ENCODE peak calls at places on chromosomes 5 and 9, in four cellular contexts. M, G, T and H are unnamed samples.

GRCh38 chr9:4547016-4547415 is 56.7 kb downstream of the SLC1A1 start:
- DNase-seq in M (peak; percentile 37), G (no peak), T (no peak), H (peak; percentile 40)

GRCh38 chr5:22541037-22541436 is 312.1 kb downstream of the CDH12 start:
- DNase-seq in M (no peak), G (no peak), T (no peak), H (no peak)

GRCh38 chr9:3960661-3961144 is 339.2 kb downstream of the GLIS3 start:
- DNase-seq in M (peak; percentile 75), G (peak; percentile 72), T (no peak), H (no peak)

GRCh38 chr5:144205141-144205551 is 34.5 kb downstream of the KCTD16 start:
- DNase-seq in M (peak; percentile 50), G (no peak), T (no peak), H (peak; percentile 49)

GRCh38 chr9:126125577-126125976 is 201.1 kb upstream of the MVB12B start:
- DNase-seq in M (no peak), G (no peak), T (no peak), H (no peak)

GRCh38 chr5:179371681-179372675 is 26.7 kb upstream of the ADAMTS2 start:
- DNase-seq in M (no peak), G (no peak), T (no peak), H (no peak)

GRCh38 chr5:36164461-36164860 is 12.6 kb downstream of the SKP2 start:
- DNase-seq in M (no peak), G (no peak), T (no peak), H (no peak)

GRCh38 chr9:134218230-134218629 is 53.9 kb upstream of the RNU6ATAC start:
- DNase-seq in M (no peak), G (no peak), T (no peak), H (no peak)

GRCh38 chr9:99038396-99038795 is 66.5 kb upstream of the TGFBR1 start:
- DNase-seq in M (no peak), G (peak; percentile 44), T (no peak), H (no peak)

GRCh38 chr9:2228641-2229040 is 213.5 kb downstream of the SMARCA2 start:
- DNase-seq in M (no peak), G (no peak), T (no peak), H (no peak)

GRCh38 chr9:2229109-2229733 is 214.1 kb downstream of the SMARCA2 start:
- DNase-seq in M (no peak), G (no peak), T (no peak), H (no peak)

GRCh38 chr9:2230362-2230761 is 215.2 kb downstream of the SMARCA2 start:
- DNase-seq in M (no peak), G (no peak), T (no peak), H (no peak)

GRCh38 chr9:2234371-2234893 is 219.3 kb downstream of the SMARCA2 start:
- DNase-seq in M (peak; percentile 21), G (no peak), T (no peak), H (no peak)

GRCh38 chr9:2231831-2232230 is 216.7 kb downstream of the SMARCA2 start:
- DNase-seq in M (peak; percentile 68), G (no peak), T (no peak), H (no peak)
- H2BK120ac ChIP-seq in M (no peak overlapping the region), G (no peak overlapping the region), T (no peak overlapping the region), H (no peak overlapping the region)

GRCh38 chr5:66848749-66849641 is 252.8 kb downstream of the MAST4 start:
- DNase-seq in M (peak; percentile 79), G (no peak), T (no peak), H (peak; percentile 22)
- H2AFZ ChIP-seq in M (no peak overlapping the region), G (peak overlapping the region; percentile 37), T (no peak overlapping the region), H (no peak overlapping the region)

GRCh38 chr5:132270706-132271105 is 13.2 kb downstream of the PDLIM4 start:
- DNase-seq in M (no peak), G (no peak), T (no peak), H (no peak)
- H3K27ac ChIP-seq in M (no peak overlapping the region), G (no peak overlapping the region), T (no peak overlapping the region), H (no peak overlapping the region)

GRCh38 chr9:105245720-105246161 is 1.3 kb downstream of the SLC44A1 start:
- DNase-seq in M (no peak), G (no peak), T (no peak), H (no peak)
- H2BK120ac ChIP-seq in M (no peak overlapping the region), G (no peak overlapping the region), T (no peak overlapping the region), H (no peak overlapping the region)

DNA sequence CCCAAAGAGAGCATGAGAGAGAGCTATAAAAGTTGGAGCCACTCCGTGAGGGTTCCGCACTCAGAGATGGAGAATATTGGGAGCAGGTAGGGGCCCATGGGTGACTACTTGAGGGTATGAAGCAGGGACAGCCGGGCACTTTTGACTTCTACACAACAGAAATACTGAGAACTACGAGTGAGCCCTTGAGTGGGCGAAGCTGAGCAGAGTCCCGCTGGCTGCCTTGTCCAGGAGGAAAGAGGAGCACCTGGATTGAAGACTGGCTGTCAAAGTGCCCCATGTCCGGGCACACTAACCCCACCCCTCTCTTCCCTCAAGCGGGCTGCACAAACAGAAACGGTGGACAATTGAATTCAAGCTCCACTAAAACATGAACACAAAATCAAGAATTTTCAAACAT is 33.6 kb downstream of the FYB1 start:
- DNase-seq in M (no peak), G (no peak), T (no peak), H (no peak)
- H2AFZ ChIP-seq in M (no peak overlapping the region), G (no peak overlapping the region), T (no peak overlapping the region), H (no peak overlapping the region)